ENCODE peak calls at places on chromosome 14, in eight cellular contexts. T is mesendoderm; X is T-helper 1 cell; V is AG09309; J is lower lobe of right lung; B is EL; N is activated CD8-positive, alpha-beta T cell treated with anti-CD3 and anti-CD28 coated beads, Interleukin-2, amount 10 ng/mL, durations not matched to agents 7 days and 5 days; C is retina. I is an unnamed sample.

GRCh38 chr14:106286697-106287290 is 760.4 kb downstream of the TMEM121 start:
- DNase-seq in B (no peak), N (no peak), J (no peak), V (no peak), T (no peak), C (no peak), X (no peak), I (no peak)

GRCh38 chr14:75147423-75148071 is 20.7 kb upstream of the NEK9 start:
- DNase-seq in X (no peak), J (peak; percentile 78), B (peak; percentile 16), V (peak; percentile 61), T (peak; percentile 98), N (peak; percentile 47), C (no peak), I (peak; percentile 72)

GRCh38 chr14:62844546-62844945 is 200.7 kb downstream of the KCNH5 start:
- DNase-seq in T (no peak), V (no peak), C (no peak), J (no peak), N (no peak), X (no peak), B (no peak), I (no peak)

GRCh38 chr14:34461334-34462131 is 507 bp downstream of the SPTSSA start:
- DNase-seq in T (peak; percentile 91), X (peak; percentile 19), N (peak; percentile 46), C (peak; percentile 61), B (peak; percentile 65), J (peak; percentile 61), V (no peak), I (peak; percentile 78)

GRCh38 chr14:72894623-72895378 is 900 bp upstream of the DPF3 start:
- DNase-seq in B (peak; percentile 51), N (peak; percentile 27), J (no peak), V (no peak), X (no peak), T (peak; percentile 85), C (peak; percentile 75), I (peak; percentile 59)

GRCh38 chr14:99725774-99726537 is 41.9 kb downstream of the CYP46A1 start:
- DNase-seq in T (peak; percentile 20), B (peak; percentile 7), J (peak; percentile 37), V (no peak), X (no peak), N (no peak), C (peak; percentile 9), I (no peak)

GRCh38 chr14:79890527-79890926 is 320.8 kb downstream of the DIO2 start:
- DNase-seq in C (no peak), X (no peak), N (no peak), B (no peak), V (no peak), J (no peak), T (no peak), I (no peak)

GRCh38 chr14:36035675-36036074 is 140.8 kb downstream of the PTCSC3 start:
- DNase-seq in B (no peak), V (no peak), C (no peak), T (no peak), X (no peak), J (no peak), N (no peak), I (no peak)

GRCh38 chr14:104436047-104436531 is 143.5 kb upstream of the C14orf180 start:
- DNase-seq in X (no peak), T (peak; percentile 41), C (peak; percentile 75), V (no peak), N (peak; percentile 13), J (peak; percentile 74), B (peak; percentile 4), I (no peak)

GRCh38 chr14:101824339-101824727 is 62.8 kb downstream of the PPP2R5C start:
- DNase-seq in T (no peak), B (no peak), V (no peak), C (no peak), X (no peak), J (no peak), N (no peak), I (no peak)

GRCh38 chr14:76908834-76909233 is 82.6 kb downstream of the LRRC74A start:
- DNase-seq in J (peak; percentile 62), N (peak; percentile 90), C (no peak), V (no peak), X (peak; percentile 87), T (no peak), B (no peak), I (no peak)

GRCh38 chr14:35268946-35269345 is 23.2 kb upstream of the PSMA6 start:
- DNase-seq in N (no peak), C (no peak), T (no peak), V (no peak), J (no peak), B (no peak), X (no peak), I (no peak)

GRCh38 chr14:54881761-54882401 is 20.7 kb downstream of the GCH1 start:
- DNase-seq in C (no peak), B (peak; percentile 54), V (peak; percentile 50), T (no peak), X (no peak), J (no peak), N (peak; percentile 63), I (no peak)

GRCh38 chr14:95460647-95461478 is 55.6 kb downstream of the SYNE3 start:
- DNase-seq in V (peak; percentile 52), J (no peak), B (peak; percentile 84), X (no peak), T (peak; percentile 73), N (no peak), C (peak; percentile 83), I (peak; percentile 55)

GRCh38 chr14:96178674-96179321 is 25.8 kb upstream of the BDKRB2 start:
- DNase-seq in J (no peak), N (no peak), X (no peak), C (no peak), T (no peak), B (no peak), V (no peak), I (no peak)

GRCh38 chr14:50109342-50109741 is 7.0 kb downstream of the VCPKMT start:
- DNase-seq in X (no peak), N (no peak), T (peak; percentile 48), J (no peak), C (no peak), B (peak; percentile 8), V (no peak), I (no peak)

GRCh38 chr14:39617537-39617936 is 185.3 kb upstream of the FBXO33 start:
- DNase-seq in V (no peak), B (no peak), N (no peak), C (no peak), T (no peak), J (no peak), X (no peak), I (no peak)

GRCh38 chr14:41280745-41281144 is 325.9 kb upstream of the LRFN5 start:
- DNase-seq in B (no peak), T (peak; percentile 37), J (no peak), V (no peak), C (no peak), X (no peak), N (no peak), I (peak; percentile 42)

GRCh38 chr14:102050625-102051024 is 36.2 kb downstream of the HSP90AA1 start:
- DNase-seq in V (peak; percentile 63), J (no peak), B (peak; percentile 73), X (no peak), N (no peak), T (peak; percentile 44), C (no peak), I (peak; percentile 30)

GRCh38 chr14:23028800-23029199 is 5.9 kb downstream of the PSMB5 start:
- DNase-seq in X (peak; percentile 27), J (no peak), V (no peak), C (no peak), N (peak; percentile 38), T (no peak), B (no peak), I (no peak)

GRCh38 chr14:89723930-89724915 is 230.3 kb downstream of the EFCAB11 start:
- DNase-seq in N (peak; percentile 49), V (no peak), X (peak; percentile 62), J (no peak), B (peak; percentile 24), T (peak; percentile 10), C (no peak), I (no peak)

GRCh38 chr14:69260246-69260978 is 454 bp downstream of the GALNT16 start:
- DNase-seq in B (peak; percentile 38), N (peak; percentile 25), V (no peak), T (peak; percentile 79), C (peak; percentile 58), J (no peak), X (no peak), I (peak; percentile 89)

GRCh38 chr14:93906341-93907329 is 20.5 kb upstream of the FAM181A start:
- DNase-seq in T (peak; percentile 88), J (peak; percentile 73), V (no peak), N (peak; percentile 79), B (peak; percentile 59), C (peak; percentile 61), X (peak; percentile 69), I (peak; percentile 78)

GRCh38 chr14:71932229-71932951 is at the start of gene RGS6:
- DNase-seq in T (peak; percentile 90), V (no peak), N (peak; percentile 23), B (peak; percentile 6), J (peak; percentile 56), X (peak; percentile 21), C (peak; percentile 72), I (peak; percentile 91)

GRCh38 chr14:79631276-79631675 is 580.0 kb downstream of the DIO2 start:
- DNase-seq in V (no peak), N (no peak), B (no peak), C (no peak), X (no peak), J (no peak), T (peak; percentile 20), I (no peak)

GRCh38 chr14:31457665-31458659 is 656 bp upstream of the DTD2 start:
- DNase-seq in B (no peak), T (peak; percentile 57), J (no peak), N (no peak), V (no peak), X (no peak), C (peak; percentile 14), I (peak; percentile 4)

GRCh38 chr14:31263485-31264133 is 56.0 kb upstream of the HECTD1 start:
- DNase-seq in X (no peak), T (peak; percentile 92), J (no peak), B (peak; percentile 99), V (peak; percentile 99), N (no peak), C (no peak), I (no peak)

GRCh38 chr14:69682607-69683263 is 71.3 kb downstream of the SUSD6 start:
- DNase-seq in T (no peak), J (no peak), V (no peak), X (peak; percentile 67), C (no peak), B (no peak), N (peak; percentile 41), I (no peak)

GRCh38 chr14:102777711-102778615 is 714 bp downstream of the TRAF3 start:
- DNase-seq in B (peak; percentile 35), T (no peak), C (peak; percentile 57), X (peak; percentile 33), J (peak; percentile 58), N (peak; percentile 36), V (no peak), I (peak; percentile 44)

GRCh38 chr14:60646202-60646886 is 2.9 kb downstream of the SIX1 start:
- DNase-seq in B (no peak), T (peak; percentile 73), N (no peak), X (no peak), V (no peak), C (peak; percentile 62), J (no peak), I (peak; percentile 51)

GRCh38 chr14:72792051-72792788 is 101.7 kb downstream of the DPF3 start:
- DNase-seq in C (peak; percentile 48), V (no peak), T (peak; percentile 32), N (no peak), X (no peak), J (no peak), B (no peak), I (peak; percentile 58)

GRCh38 chr14:60153996-60154395 is 11.2 kb downstream of the DHRS7 start:
- DNase-seq in X (peak; percentile 21), J (no peak), C (no peak), N (peak; percentile 46), V (no peak), B (no peak), T (no peak), I (no peak)

GRCh38 chr14:68786491-68787234 is 6.2 kb downstream of the ZFP36L1 start:
- DNase-seq in V (no peak), B (peak; percentile 76), J (no peak), C (peak; percentile 47), X (no peak), T (peak; percentile 43), N (no peak), I (peak; percentile 26)

GRCh38 chr14:47539065-47539464 is 136.3 kb downstream of the MDGA2 start:
- DNase-seq in N (no peak), C (peak; percentile 36), X (no peak), V (no peak), B (no peak), T (peak; percentile 76), J (no peak), I (peak; percentile 38)